ENCODE peak calls at places on chromosomes 13 and 19, in eight cellular contexts. Z is ovary, U is cardiac muscle cell, Y is SK-N-MC, V is pancreas, C is HFF-Myc, E is choroid plexus epithelial cell, T is breast epithelium. N is an unnamed sample.

GRCh38 chr13:112776354-112776753 is 86.5 kb downstream of the ATP11A start:
- DNase-seq in Z (no peak), U (no peak), Y (no peak), V (no peak), C (no peak), E (no peak), T (no peak), N (no peak)

GRCh38 chr13:40060318-40061007 is 405.0 kb downstream of the COG6 start:
- DNase-seq in Z (peak), U (peak), Y (peak), V (peak), C (no peak), E (peak), T (peak), N (no peak)

GRCh38 chr19:5784581-5785147 is at the start of gene PRR22:
- DNase-seq in Z (no peak), U (no peak), Y (no peak), V (no peak), C (no peak), E (no peak), T (no peak), N (no peak)

GRCh38 chr19:49145485-49146407 is 9.4 kb downstream of the HRC start:
- DNase-seq in Z (peak), U (peak), Y (no peak), V (peak), C (no peak), E (peak), T (peak), N (peak)

GRCh38 chr13:103130681-103131210 is 64.5 kb upstream of the SLC10A2 start:
- DNase-seq in Z (no peak), U (no peak), Y (no peak), V (no peak), C (no peak), E (no peak), T (no peak), N (no peak)

GRCh38 chr19:2734589-2735288 is 5.1 kb downstream of the SLC39A3 start:
- DNase-seq in Z (no peak), U (no peak), Y (no peak), V (no peak), C (no peak), E (no peak), T (no peak), N (no peak)

GRCh38 chr19:13597625-13598024 is 91.3 kb upstream of the CACNA1A start:
- DNase-seq in Z (peak), U (peak), Y (no peak), V (no peak), C (peak), E (peak), T (peak), N (peak)

GRCh38 chr13:26881154-26881553 is 120.6 kb upstream of the GPR12 start:
- DNase-seq in Z (no peak), U (peak), Y (no peak), V (no peak), C (no peak), E (peak), T (peak), N (no peak)

GRCh38 chr19:12695997-12696365 is 450 bp downstream of the FBXW9 start:
- DNase-seq in Z (no peak), U (no peak), Y (no peak), V (no peak), C (no peak), E (no peak), T (no peak), N (no peak)

GRCh38 chr19:15526408-15526807 is 18.1 kb downstream of the CYP4F22 start:
- DNase-seq in Z (no peak), U (no peak), Y (no peak), V (no peak), C (no peak), E (no peak), T (no peak), N (no peak)

GRCh38 chr13:20006206-20006605 is 47.7 kb downstream of the ZMYM2 start:
- DNase-seq in Z (no peak), U (no peak), Y (no peak), V (no peak), C (no peak), E (peak), T (no peak), N (no peak)

GRCh38 chr19:11142528-11143171 is 12.9 kb downstream of the SPC24 start:
- DNase-seq in Z (peak), U (peak), Y (no peak), V (peak), C (peak), E (peak), T (peak), N (peak)

GRCh38 chr13:26784704-26785639 is 24.4 kb upstream of the GPR12 start:
- DNase-seq in Z (no peak), U (no peak), Y (no peak), V (no peak), C (no peak), E (no peak), T (no peak), N (no peak)

GRCh38 chr19:53960886-53961285 is 1.9 kb upstream of the CACNG8 start:
- DNase-seq in Z (no peak), U (no peak), Y (no peak), V (no peak), C (no peak), E (no peak), T (no peak), N (no peak)
- H3K4me3 ChIP-seq in Z (no peak), U (no peak), Y (peak), V (no peak), C (no peak), E (peak), T (no peak), N (no peak)

DNA sequence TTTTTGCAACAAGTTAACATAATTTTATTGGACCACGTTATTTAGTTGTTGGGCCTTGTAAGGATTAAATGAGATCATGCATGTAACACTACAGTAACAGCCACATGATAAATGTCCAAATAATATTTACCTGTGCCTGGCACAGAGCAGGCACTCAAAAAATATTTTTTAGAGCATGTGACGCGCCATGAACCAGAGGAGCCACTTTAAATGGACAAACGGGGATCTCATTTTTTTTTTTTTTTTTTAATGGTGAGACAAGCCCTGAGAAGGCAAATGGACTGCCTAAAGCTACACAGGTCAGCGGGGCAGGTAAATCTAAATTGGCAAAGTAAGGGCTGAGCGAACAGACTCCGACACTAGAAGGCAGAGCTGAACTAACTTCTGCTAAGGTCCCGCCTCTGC is 840 bp upstream of the RPS19 start:
- DNase-seq in Z (no peak), U (no peak), Y (no peak), V (no peak), C (no peak), E (no peak), T (no peak), N (no peak)
- H3K4me3 ChIP-seq in Z (no peak), U (peak), Y (peak), V (no peak), C (peak), E (peak), T (peak), N (peak)

GRCh38 chr19:35222373-35223005 is 6.0 kb downstream of the FAM187B start:
- DNase-seq in Z (no peak), U (no peak), Y (no peak), V (no peak), C (no peak), E (no peak), T (no peak), N (peak)

GRCh38 chr19:35223084-35223790 is 5.3 kb downstream of the FAM187B start:
- DNase-seq in Z (no peak), U (no peak), Y (no peak), V (no peak), C (no peak), E (no peak), T (no peak), N (peak)

GRCh38 chr19:35219008-35219407 is 9.5 kb downstream of the FAM187B start:
- DNase-seq in Z (no peak), U (no peak), Y (no peak), V (no peak), C (no peak), E (no peak), T (no peak), N (no peak)

GRCh38 chr19:35216833-35217707 is 11.5 kb downstream of the FAM187B start:
- DNase-seq in Z (no peak), U (no peak), Y (no peak), V (no peak), C (no peak), E (no peak), T (no peak), N (peak)

GRCh38 chr19:35220315-35220921 is 8.1 kb downstream of the FAM187B start:
- DNase-seq in Z (no peak), U (peak), Y (no peak), V (no peak), C (no peak), E (no peak), T (no peak), N (peak)
- H3K4me3 ChIP-seq in Z (no peak), U (no peak), Y (no peak), V (no peak), C (no peak), E (no peak), T (no peak), N (no peak)

GRCh38 chr13:52159159-52159982 is at the start of gene NEK3:
- DNase-seq in Z (peak), U (peak), Y (no peak), V (peak), C (no peak), E (peak), T (peak), N (peak)

GRCh38 chr13:52161193-52161646 is 1.8 kb upstream of the NEK3 start:
- DNase-seq in Z (no peak), U (no peak), Y (no peak), V (no peak), C (no peak), E (no peak), T (no peak), N (no peak)

GRCh38 chr13:52162279-52163101 is 3.1 kb upstream of the NEK3 start:
- DNase-seq in Z (no peak), U (peak), Y (no peak), V (no peak), C (no peak), E (peak), T (no peak), N (peak)

GRCh38 chr13:52158629-52159158 is 703 bp downstream of the NEK3 start:
- DNase-seq in Z (peak), U (peak), Y (no peak), V (no peak), C (no peak), E (peak), T (no peak), N (peak)

DNA sequence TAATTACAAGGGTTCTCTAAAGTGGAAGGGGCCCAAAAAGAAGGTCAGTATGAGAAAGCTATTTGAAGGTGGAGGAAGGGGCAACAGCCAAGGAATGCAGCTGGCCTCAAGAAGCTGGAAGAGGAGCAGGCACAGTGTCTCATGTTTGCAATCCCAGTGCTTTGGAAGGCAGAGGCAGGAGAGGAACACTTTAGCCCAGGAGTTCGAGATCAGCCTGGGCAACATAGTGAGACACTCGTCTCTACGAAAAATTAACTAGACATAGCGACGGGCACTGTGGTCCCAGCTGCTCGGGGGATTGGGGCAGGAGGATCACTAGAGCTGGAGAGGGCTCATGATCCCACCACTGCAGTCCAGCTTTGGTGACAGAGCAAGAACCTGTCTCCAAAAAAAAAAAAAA is 656 bp upstream of the NEK3 start:
- DNase-seq in Z (no peak), U (no peak), Y (no peak), V (no peak), C (no peak), E (no peak), T (no peak), N (no peak)
- H3K4me3 ChIP-seq in Z (no peak), U (no peak), Y (peak), V (no peak), C (no peak), E (no peak), T (peak), N (peak)

GRCh38 chr13:33286143-33286542 is 588 bp upstream of the STARD13 start:
- DNase-seq in Z (no peak), U (peak), Y (no peak), V (no peak), C (no peak), E (peak), T (no peak), N (no peak)
- H3K4me3 ChIP-seq in Z (peak), U (peak), Y (peak), V (no peak), C (peak), E (peak), T (peak), N (peak)